ENCODE peak calls at places on chromosomes 7 and 10, in four cellular contexts. F is K562, T is GM12878, P is HepG2. U is an unnamed sample.

GRCh38 chr7:127770870-127771269 is 118.9 kb downstream of the SND1 start:
- DNase-seq in F (no peak), T (no peak), P (no peak), U (no peak)

GRCh38 chr10:11823122-11823988 is at the start of gene PROSER2:
- DNase-seq in F (peak), T (no peak), P (no peak), U (peak)

GRCh38 chr10:122154034-122154732 is 116.9 kb upstream of the BTBD16 start:
- DNase-seq in F (no peak), T (no peak), P (no peak), U (no peak)

GRCh38 chr10:8034666-8035640 is 19.5 kb upstream of the GATA3 start:
- DNase-seq in F (no peak), T (no peak), P (no peak), U (no peak)

GRCh38 chr7:43294080-43294630 is 181.7 kb downstream of the HECW1 start:
- DNase-seq in F (peak), T (no peak), P (no peak), U (no peak)

GRCh38 chr10:79181680-79182079 is 112.9 kb downstream of the ZMIZ1 start:
- DNase-seq in F (no peak), T (no peak), P (no peak), U (no peak)

GRCh38 chr7:139762886-139763285 is 14.9 kb downstream of the HIPK2 start:
- DNase-seq in F (no peak), T (no peak), P (no peak), U (no peak)

GRCh38 chr10:113720386-113720785 is 31.1 kb upstream of the PLEKHS1 start:
- DNase-seq in F (no peak), T (no peak), P (peak), U (no peak)

GRCh38 chr10:30980951-30981616 is 50.6 kb downstream of the ZNF438 start:
- DNase-seq in F (no peak), T (no peak), P (no peak), U (no peak)

GRCh38 chr10:72134785-72135765 is 46.7 kb upstream of the SPOCK2 start:
- DNase-seq in F (no peak), T (peak), P (no peak), U (no peak)
- TF ChIP-seq HDAC6 in F (no peak), T (no peak), P (no peak), U (no peak)

GRCh38 chr7:107387573-107388219 is 82.2 kb upstream of the GPR22 start:
- DNase-seq in F (peak), T (no peak), P (no peak), U (no peak)

GRCh38 chr7:107384025-107384424 is 85.8 kb upstream of the GPR22 start:
- DNase-seq in F (peak), T (no peak), P (no peak), U (no peak)

GRCh38 chr7:107386543-107386900 is 83.3 kb upstream of the GPR22 start:
- DNase-seq in F (no peak), T (no peak), P (no peak), U (no peak)

GRCh38 chr7:107388604-107389003 is 81.3 kb upstream of the GPR22 start:
- DNase-seq in F (no peak), T (no peak), P (no peak), U (no peak)

GRCh38 chr7:107387077-107387476 is 82.8 kb upstream of the GPR22 start:
- DNase-seq in F (peak), T (no peak), P (no peak), U (no peak)
- TF ChIP-seq HDAC6 in F (no peak), T (no peak), P (no peak), U (no peak)

GRCh38 chr10:88161070-88161469 is 297.6 kb downstream of the PTEN start:
- DNase-seq in F (no peak), T (no peak), P (no peak), U (no peak)
- TF ChIP-seq HDAC6 in F (no peak), T (no peak), P (no peak), U (no peak)

DNA sequence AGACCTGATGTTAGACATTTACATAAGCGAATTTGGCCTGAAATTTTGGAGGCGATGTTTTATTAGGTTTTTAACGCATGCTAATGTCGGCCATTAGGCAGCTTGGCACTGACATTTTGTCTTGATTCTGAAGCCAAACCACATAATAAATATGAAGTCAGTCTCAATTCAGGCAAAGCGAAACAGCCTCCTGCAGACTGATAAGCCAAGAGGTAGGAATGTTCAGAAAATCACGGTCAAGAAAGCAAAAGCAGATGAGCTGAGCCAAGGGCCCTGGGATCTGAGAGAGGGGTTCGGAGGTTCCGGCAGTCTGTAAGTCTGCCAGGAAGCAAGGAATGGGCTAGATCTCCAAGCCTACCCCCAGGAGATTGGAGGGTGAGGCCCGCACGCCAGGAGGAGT is 240.7 kb downstream of the PRPF18 start:
- DNase-seq in F (no peak), T (no peak), P (no peak), U (no peak)
- TF ChIP-seq HDAC6 in F (no peak), T (no peak), P (no peak), U (no peak)

U was measured in H1.